ENCODE peak calls at places on chromosomes 2 and 18, in nine cellular contexts. K is suprapubic skin, O is transverse colon, C is vagina, G is K562, Q is HepG2, Z is stomach, V is endothelial cell of umbilical vein, H is sigmoid colon. W is an unnamed sample.

GRCh38 chr2:177334940-177335543 is 57.5 kb upstream of the AGPS start:
- DNase-seq in K (no peak), O (no peak), C (no peak), G (peak; percentile 74), Q (peak; percentile 72), Z (no peak), V (peak; percentile 57), H (no peak), W (no peak)

GRCh38 chr2:36530178-36530982 is 67.6 kb downstream of the FEZ2 start:
- DNase-seq in K (no peak), O (no peak), C (no peak), G (no peak), Q (no peak), Z (no peak), V (no peak), H (no peak), W (no peak)

GRCh38 chr18:75533954-75534353 is 106.5 kb upstream of the SMIM21 start:
- DNase-seq in K (no peak), O (no peak), C (no peak), G (no peak), Q (no peak), Z (no peak), V (no peak), H (no peak), W (no peak)

GRCh38 chr18:14026199-14026598 is 106.0 kb downstream of the ZNF519 start:
- DNase-seq in K (no peak), O (no peak), C (no peak), G (no peak), Q (no peak), Z (no peak), V (no peak), H (no peak), W (no peak)

GRCh38 chr18:6488956-6489355 is 74.2 kb upstream of the L3MBTL4 start:
- DNase-seq in K (no peak), O (no peak), C (no peak), G (no peak), Q (no peak), Z (no peak), V (no peak), H (no peak), W (no peak)

GRCh38 chr2:37770797-37771196 is 99.4 kb upstream of the CDC42EP3 start:
- DNase-seq in K (no peak), O (no peak), C (no peak), G (no peak), Q (no peak), Z (no peak), V (no peak), H (no peak), W (no peak)

GRCh38 chr2:236505648-236506047 is 64.0 kb upstream of the ACKR3 start:
- DNase-seq in K (no peak), O (no peak), C (no peak), G (no peak), Q (no peak), Z (no peak), V (no peak), H (no peak), W (no peak)

GRCh38 chr2:106805716-106806115 is 80.3 kb downstream of the ST6GAL2 start:
- DNase-seq in K (no peak), O (no peak), C (no peak), G (no peak), Q (no peak), Z (no peak), V (no peak), H (no peak), W (no peak)

GRCh38 chr2:62794791-62795190 is 89.3 kb downstream of the EHBP1 start:
- DNase-seq in K (no peak), O (no peak), C (no peak), G (no peak), Q (peak; percentile 74), Z (no peak), V (peak; percentile 78), H (no peak), W (no peak)

GRCh38 chr2:138572318-138572717 is 70.7 kb downstream of the SPOPL start:
- DNase-seq in K (no peak), O (no peak), C (no peak), G (no peak), Q (no peak), Z (no peak), V (no peak), H (no peak), W (no peak)

GRCh38 chr2:208358758-208359631 is 47.6 kb upstream of the PTH2R start:
- DNase-seq in K (no peak), O (no peak), C (no peak), G (no peak), Q (no peak), Z (no peak), V (no peak), H (no peak), W (no peak)

GRCh38 chr2:624096-624495 is 53.1 kb downstream of the TMEM18 start:
- DNase-seq in K (no peak), O (no peak), C (peak; percentile 55), G (no peak), Q (no peak), Z (no peak), V (no peak), H (no peak), W (no peak)

GRCh38 chr2:241620419-241620769 is 16.6 kb downstream of the THAP4 start:
- DNase-seq in K (no peak), O (no peak), C (no peak), G (no peak), Q (no peak), Z (no peak), V (no peak), H (no peak), W (no peak)

DNA sequence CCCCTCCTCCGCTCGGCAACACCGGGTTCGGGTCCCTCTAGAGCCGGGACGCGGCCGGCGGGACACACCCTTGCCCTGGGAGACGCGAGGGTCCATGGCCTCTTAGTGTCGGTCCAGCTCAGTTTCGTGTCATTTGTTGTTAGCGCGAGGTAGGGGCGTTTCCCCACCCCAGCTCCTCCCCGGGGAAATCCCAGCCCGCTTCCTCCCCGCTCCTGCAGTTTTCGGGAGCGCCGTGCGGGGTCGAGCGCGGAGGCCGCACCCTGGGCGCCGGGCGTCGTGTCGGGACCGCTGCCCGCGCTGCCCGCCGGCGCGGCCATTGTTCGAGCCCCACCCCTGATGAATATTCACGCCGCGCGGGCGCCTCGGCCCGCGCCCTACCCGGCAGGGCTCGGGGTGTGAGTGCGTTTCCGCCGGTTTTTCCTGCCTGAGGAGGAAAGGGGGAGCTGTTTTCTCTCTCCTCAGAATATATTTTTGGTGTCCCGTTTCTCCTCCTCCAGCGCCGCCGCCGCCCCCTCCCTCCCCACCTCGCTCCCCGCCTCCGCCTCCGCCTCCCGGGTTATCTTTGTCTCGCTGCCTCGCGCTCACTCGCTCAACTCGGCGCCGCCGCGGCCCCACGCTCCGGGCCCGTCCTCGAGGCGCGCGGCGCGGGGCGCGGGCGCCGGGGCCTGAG is at the start of gene MAP4K4:
- DNase-seq in K (peak; percentile 88), O (peak; percentile 78), C (no peak), G (peak; percentile 83), Q (peak; percentile 84), Z (peak; percentile 75), V (peak; percentile 67), H (peak; percentile 92), W (peak; percentile 35)
- TF ChIP-seq POLR2A in K (no peak), O (peak; percentile 8), C (no peak), G (peak; percentile 61), Q (peak; percentile 65), Z (no peak), V (peak; percentile 88), H (no peak), W (no peak)

DNA sequence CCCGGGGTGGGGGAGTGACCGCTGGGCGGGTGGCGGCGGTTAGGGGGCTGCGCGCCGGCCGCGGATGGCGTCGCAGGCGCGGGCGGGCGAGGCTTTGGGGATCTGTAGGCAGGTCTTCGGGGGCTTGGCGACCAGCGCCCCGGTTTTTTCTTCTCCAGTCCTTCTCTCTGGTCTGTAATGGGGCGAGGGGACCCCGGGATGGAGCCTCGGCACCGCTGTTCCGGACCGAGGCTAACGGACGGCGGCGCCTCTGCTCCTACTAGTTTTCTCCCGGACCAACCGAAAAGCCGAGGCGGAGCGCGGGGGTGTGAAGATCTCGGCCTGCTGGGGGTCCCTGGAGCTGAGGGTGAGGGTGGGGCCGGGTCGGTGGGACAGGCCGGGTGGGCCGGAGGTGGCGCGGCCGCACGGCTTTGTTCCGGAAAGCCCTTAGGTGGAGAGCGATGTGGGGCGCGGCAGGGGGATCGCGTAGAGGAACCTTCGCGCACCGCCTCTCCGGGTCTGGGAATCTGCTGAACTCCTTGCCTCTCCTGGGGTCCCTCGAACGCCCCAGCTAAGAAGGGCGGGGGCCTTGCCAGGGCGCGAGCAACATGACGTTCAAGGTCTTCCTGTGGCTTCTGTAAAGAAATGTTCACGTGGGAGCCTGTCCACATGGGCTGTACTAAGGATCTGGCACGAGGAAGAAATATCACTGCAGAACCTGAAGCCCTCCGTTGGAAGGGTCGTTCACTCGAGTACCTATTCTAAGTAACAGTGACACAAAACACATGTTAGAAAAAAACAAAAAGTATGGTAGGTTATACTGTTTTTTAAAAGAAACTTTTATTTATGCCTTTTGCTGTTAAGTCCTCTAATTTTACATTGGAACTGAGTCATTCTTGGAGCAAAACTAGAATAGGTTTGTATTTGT is 861 bp downstream of the SLC39A10 start:
- DNase-seq in K (peak; percentile 78), O (peak; percentile 73), C (no peak), G (peak; percentile 51), Q (peak; percentile 80), Z (peak; percentile 61), V (peak; percentile 82), H (peak; percentile 88), W (peak; percentile 14)
- TF ChIP-seq POLR2AphosphoS5 in K (no peak), O (peak; percentile 63), C (peak; percentile 47), G (no peak), Q (peak; percentile 29), Z (peak; percentile 50), V (peak; percentile 40), H (peak; percentile 77), W (no peak)

GRCh38 chr2:174052639-174052976 is 87.4 kb upstream of the SP3 start:
- DNase-seq in K (no peak), O (no peak), C (no peak), G (no peak), Q (no peak), Z (no peak), V (no peak), H (no peak), W (no peak)

GRCh38 chr2:174051039-174051438 is 85.9 kb upstream of the SP3 start:
- DNase-seq in K (no peak), O (no peak), C (no peak), G (no peak), Q (no peak), Z (no peak), V (no peak), H (no peak), W (no peak)

GRCh38 chr2:174053285-174053684 is 88.1 kb upstream of the SP3 start:
- DNase-seq in K (no peak), O (no peak), C (no peak), G (no peak), Q (no peak), Z (no peak), V (no peak), H (no peak), W (no peak)

GRCh38 chr2:174051741-174052638 is 86.8 kb upstream of the SP3 start:
- DNase-seq in K (no peak), O (peak; percentile 63), C (no peak), G (no peak), Q (peak; percentile 94), Z (peak; percentile 57), V (no peak), H (no peak), W (no peak)

GRCh38 chr2:174053784-174054183 is 88.6 kb upstream of the SP3 start:
- DNase-seq in K (no peak), O (no peak), C (no peak), G (no peak), Q (no peak), Z (no peak), V (no peak), H (no peak), W (no peak)
- TF ChIP-seq POLR2A in K (no peak), O (no peak), C (no peak), G (no peak), Q (no peak), Z (no peak), V (no peak), H (no peak), W (no peak)

GRCh38 chr2:58541511-58541910 is 300.4 kb upstream of the FANCL start:
- DNase-seq in K (no peak), O (no peak), C (no peak), G (no peak), Q (no peak), Z (no peak), V (no peak), H (no peak), W (no peak)
- TF ChIP-seq POLR2AphosphoS5 in K (no peak), O (no peak), C (no peak), G (no peak), Q (no peak), Z (no peak), V (no peak), H (no peak), W (no peak)